ENCODE peak calls at places on chromosomes 5 and 9, in five cellular contexts. V is AG04449, X is A172, K is cardiac fibroblast, Q is iris pigment epithelial cell. H is an unnamed sample.

GRCh38 chr9:80410106-80410505 is 838.3 kb downstream of the TLE4 start:
- DNase-seq in X (no peak), Q (peak), V (no peak), K (peak), H (peak)

GRCh38 chr9:71762900-71763653 is 5.2 kb downstream of the CEMIP2 start:
- DNase-seq in X (peak), Q (peak), V (peak), K (peak), H (peak)

GRCh38 chr5:174306345-174307030 is 261.0 kb downstream of the NSG2 start:
- DNase-seq in V (no peak), K (no peak), Q (no peak), X (no peak), H (peak)

GRCh38 chr9:138072161-138072842 is 194.7 kb downstream of the CACNA1B start:
- DNase-seq in Q (no peak), V (no peak), K (no peak), X (no peak), H (no peak)

GRCh38 chr9:89996717-89997116 is 391.9 kb downstream of the GADD45G start:
- DNase-seq in V (no peak), X (peak), K (no peak), Q (no peak), H (no peak)

GRCh38 chr9:372143-372542 is 157.5 kb downstream of the DOCK8 start:
- DNase-seq in V (no peak), Q (no peak), X (no peak), K (no peak), H (no peak)

GRCh38 chr9:37443566-37443965 is 21.1 kb downstream of the GRHPR start:
- DNase-seq in V (no peak), X (no peak), Q (no peak), K (no peak), H (no peak)

GRCh38 chr5:144453753-144454152 is 283.1 kb downstream of the KCTD16 start:
- DNase-seq in X (no peak), K (no peak), V (no peak), Q (no peak), H (no peak)

GRCh38 chr5:175889910-175890684 is 18.7 kb downstream of the CPLX2 start:
- DNase-seq in Q (peak), V (no peak), K (no peak), X (peak), H (no peak)

GRCh38 chr5:83434929-83435328 is 36.6 kb upstream of the VCAN start:
- DNase-seq in V (no peak), Q (no peak), X (no peak), K (peak), H (peak)

GRCh38 chr9:69357030-69357853 is 32.2 kb downstream of the ENTREP1 start:
- DNase-seq in Q (no peak), V (no peak), X (no peak), K (no peak), H (no peak)

GRCh38 chr5:33854733-33855151 is 37.0 kb downstream of the ADAMTS12 start:
- DNase-seq in K (peak), Q (peak), V (peak), X (peak), H (peak)